ENCODE peak calls at places on chromosomes 4 and X, in four cellular contexts. Z is uterus, R is A549, X is tibial nerve. G is an unnamed sample. For H3K9me3, the result is how much of the 10 kb centered on the place peaks cover.

GRCh38 chr4:107444-108429 is 16.6 kb upstream of the ZNF718 start:
- DNase-seq in X (no peak), Z (no peak), R (no peak), G (peak)

GRCh38 chrX:39445336-39445735 is 644.1 kb downstream of the MID1IP1 start:
- DNase-seq in Z (no peak), R (peak), X (no peak), G (peak)

GRCh38 chr4:168124008-168124641 is 31.8 kb downstream of the ANXA10 start:
- DNase-seq in X (no peak), R (no peak), Z (no peak), G (no peak)

GRCh38 chr4:169152899-169153298 is 117.9 kb downstream of the SH3RF1 start:
- DNase-seq in R (no peak), X (no peak), Z (no peak), G (no peak)

GRCh38 chr4:1402021-1402515 is 4.2 kb downstream of the NKX1-1 start:
- DNase-seq in R (no peak), X (no peak), Z (no peak), G (no peak)

GRCh38 chr4:111535792-111536191 is 609.5 kb upstream of the FAM241A start:
- DNase-seq in X (no peak), Z (no peak), R (no peak), G (no peak)

GRCh38 chrX:27336466-27337091 is 126.6 kb downstream of the PPP4R3C start:
- DNase-seq in R (peak), Z (no peak), X (no peak), G (no peak)

GRCh38 chr4:61374612-61374920 is 174.4 kb downstream of the ADGRL3 start:
- DNase-seq in X (no peak), Z (no peak), R (no peak), G (no peak)

GRCh38 chr4:7480423-7480822 is 45.7 kb upstream of the PSAPL1 start:
- DNase-seq in X (no peak), R (no peak), Z (no peak), G (no peak)

GRCh38 chr4:8690811-8691775 is 98.5 kb downstream of the CPZ start:
- DNase-seq in X (no peak), R (no peak), Z (no peak), G (no peak)

GRCh38 chr4:108030332-108030731 is 40.6 kb downstream of the HADH start:
- DNase-seq in X (peak), Z (no peak), R (peak), G (peak)

GRCh38 chrX:30657542-30658238 is 4.5 kb downstream of the GK start:
- DNase-seq in Z (no peak), X (no peak), R (no peak), G (no peak)

GRCh38 chr4:165449333-165449732 is 70.5 kb downstream of the CPE start:
- DNase-seq in R (no peak), X (no peak), Z (no peak), G (no peak)

GRCh38 chrX:30880058-30880457 is 9.0 kb downstream of the TAB3 start:
- DNase-seq in Z (no peak), X (no peak), R (no peak), G (no peak)

GRCh38 chrX:103330601-103331397 is 760 bp downstream of the TCEAL7 start:
- DNase-seq in X (no peak), R (no peak), Z (peak), G (no peak)

GRCh38 chr4:183098080-183098722 is 856 bp upstream of the WWC2 start:
- DNase-seq in X (peak), Z (peak), R (peak), G (peak)

GRCh38 chr4:55733874-55734437 is 85.6 kb upstream of the EXOC1L start:
- DNase-seq in R (peak), X (peak), Z (peak), G (peak)

GRCh38 chrX:16825306-16826035 is 39.2 kb downstream of the TXLNG start:
- DNase-seq in R (peak), Z (no peak), X (no peak), G (no peak)

GRCh38 chrX:129585691-129586090 is 45.6 kb downstream of the OCRL start:
- DNase-seq in Z (no peak), R (no peak), X (no peak), G (no peak)

GRCh38 chr4:105283501-105283900 is 136.8 kb downstream of the TET2 start:
- DNase-seq in X (no peak), Z (no peak), R (no peak), G (no peak)

GRCh38 chr4:20044936-20045335 is 206.8 kb upstream of the SLIT2 start:
- DNase-seq in X (no peak), R (no peak), Z (no peak), G (no peak)

GRCh38 chr4:958314-958665 is 15.1 kb downstream of the DGKQ start:
- DNase-seq in Z (no peak), R (no peak), X (no peak), G (no peak)

GRCh38 chrX:147911192-147912022 is at the start of gene FMR1:
- DNase-seq in X (peak), R (peak), Z (peak), G (peak)
- TF ChIP-seq POLR2A in X (peak), R (peak), Z (peak), G (peak)

GRCh38 chrX:10098235-10098819 is 58.4 kb upstream of the CLCN4 start:
- DNase-seq in R (no peak), Z (no peak), X (no peak), G (no peak)

GRCh38 chrX:10095698-10096432 is 60.9 kb upstream of the CLCN4 start:
- DNase-seq in R (no peak), X (no peak), Z (no peak), G (no peak)

GRCh38 chrX:10101269-10101668 is 55.5 kb upstream of the CLCN4 start:
- DNase-seq in X (no peak), R (peak), Z (no peak), G (no peak)

GRCh38 chrX:10102046-10102704 is 54.6 kb upstream of the CLCN4 start:
- DNase-seq in Z (no peak), X (no peak), R (no peak), G (no peak)

GRCh38 chrX:10099411-10099810 is 57.4 kb upstream of the CLCN4 start:
- DNase-seq in Z (no peak), R (no peak), X (no peak), G (no peak)
- H3K4me3 ChIP-seq in Z (no peak), R (no peak), X (no peak), G (no peak)

GRCh38 chrX:153348421-153348820 is 14.5 kb downstream of the ZNF275 start:
- DNase-seq in X (no peak), R (no peak), Z (no peak), G (no peak)
- H3K9me3 ChIP-seq in X (under half), R (under half), Z (under half), G (under half)

GRCh38 chr4:6177587-6178197 is 22.7 kb downstream of the JAKMIP1 start:
- DNase-seq in R (peak), Z (no peak), X (no peak), G (no peak)
- TF ChIP-seq POLR2A in R (no peak), Z (no peak), X (no peak), G (no peak)

DNA sequence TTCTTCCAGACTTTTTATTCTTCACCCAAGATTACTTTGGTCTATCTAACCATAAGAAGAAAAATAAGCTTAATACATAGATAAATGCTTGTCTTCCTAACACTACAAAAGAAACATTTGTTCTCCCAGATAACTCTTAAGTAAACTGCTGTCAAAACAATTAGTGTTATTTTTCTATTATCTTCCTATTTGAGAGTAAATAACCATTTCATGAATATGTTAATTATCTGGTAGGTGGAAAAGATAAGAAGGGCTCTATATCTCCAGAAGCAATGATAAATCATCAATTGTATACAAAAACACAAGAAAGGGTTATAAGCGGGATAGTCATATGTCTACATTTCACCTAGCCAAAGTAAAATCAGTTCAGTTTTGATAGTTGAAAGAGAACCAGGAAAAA is 180.4 kb downstream of the ZIC3 start:
- DNase-seq in Z (no peak), R (no peak), X (no peak), G (no peak)
- H3K4me3 ChIP-seq in Z (no peak), R (no peak), X (no peak), G (no peak)

GRCh38 chrX:139086243-139086642 is 374.7 kb upstream of the FGF13 start:
- DNase-seq in X (no peak), Z (no peak), R (no peak), G (no peak)

GRCh38 chrX:139094671-139095592 is 383.4 kb upstream of the FGF13 start:
- DNase-seq in R (no peak), X (no peak), Z (no peak), G (no peak)

GRCh38 chrX:139093201-139093600 is 381.7 kb upstream of the FGF13 start:
- DNase-seq in R (no peak), X (no peak), Z (no peak), G (no peak)

GRCh38 chrX:139091086-139091485 is 379.6 kb upstream of the FGF13 start:
- DNase-seq in X (no peak), Z (no peak), R (no peak), G (no peak)

DNA sequence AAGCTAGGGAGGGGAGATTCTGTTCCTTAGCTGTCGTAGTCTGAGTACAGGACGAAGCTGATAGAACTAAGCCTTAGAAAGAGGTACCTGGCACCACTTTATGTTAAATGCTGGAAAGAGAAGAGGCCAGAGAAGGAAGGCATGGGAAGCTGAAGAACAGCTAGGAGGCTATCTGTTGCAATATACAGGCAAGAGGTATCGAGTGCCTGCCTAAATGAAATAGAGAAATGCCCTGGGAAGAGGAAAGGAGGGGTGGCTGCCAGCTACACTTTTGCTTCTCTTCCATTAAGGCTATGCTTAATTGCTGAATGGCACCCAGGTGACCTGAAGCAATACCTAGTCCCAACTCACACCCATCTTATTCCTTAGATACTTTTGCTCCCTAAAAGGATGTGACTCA is 380.4 kb upstream of the FGF13 start:
- DNase-seq in X (no peak), Z (no peak), R (no peak), G (no peak)
- H3K9me3 ChIP-seq in X (under half), Z (under half), R (under half), G (under half)

DNA sequence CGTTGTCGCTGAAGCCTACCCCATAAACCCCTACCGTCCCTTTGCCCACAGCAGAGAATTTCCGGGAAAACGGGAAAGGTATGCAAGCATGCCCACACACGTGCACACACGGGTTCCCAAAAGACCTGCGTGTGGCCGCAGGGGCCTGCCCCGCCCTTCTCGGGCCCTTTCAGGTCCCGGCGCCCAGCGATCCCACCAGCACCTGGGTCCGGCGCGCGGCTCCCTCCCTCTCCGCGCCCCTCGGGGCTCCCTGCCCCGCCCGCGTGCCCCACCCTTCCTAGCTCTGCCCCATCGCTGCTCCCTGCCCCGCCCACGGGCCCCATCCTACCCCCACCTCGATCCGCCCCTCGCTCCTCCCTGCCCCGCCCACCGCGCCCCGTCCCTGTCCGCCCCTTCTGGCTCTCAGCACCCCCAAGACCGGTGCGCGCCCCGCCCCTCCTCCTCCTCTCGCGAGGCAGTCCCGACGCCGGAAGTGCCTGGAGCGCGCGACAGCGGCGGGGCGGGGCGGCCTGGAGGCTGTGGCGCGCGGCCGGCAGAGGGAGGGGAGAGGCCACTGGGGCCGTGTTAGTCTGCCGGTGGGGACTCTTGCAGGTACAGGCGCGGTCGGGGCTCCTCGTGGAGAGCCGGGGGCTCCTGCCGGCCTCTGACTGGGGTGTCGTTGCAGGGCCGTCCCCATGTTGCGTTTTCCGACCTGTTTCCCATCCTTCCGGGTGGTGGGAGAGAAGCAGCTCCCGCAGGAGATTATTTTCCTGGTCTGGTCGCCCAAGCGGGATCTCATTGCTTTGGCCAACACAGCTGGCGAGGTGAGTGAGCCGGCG is at the start of gene ANAPC4:
- DNase-seq in Z (peak), X (peak), R (peak), G (peak)
- TF ChIP-seq POLR2A in Z (peak), X (peak), R (peak), G (peak)

GRCh38 chrX:119755981-119756533 is 2.3 kb upstream of the SOWAHD start:
- DNase-seq in Z (no peak), X (no peak), R (no peak), G (no peak)

GRCh38 chrX:119758682-119759332 is 419 bp downstream of the SOWAHD start:
- DNase-seq in Z (no peak), X (no peak), R (no peak), G (peak)

GRCh38 chrX:119757646-119757978 is 776 bp upstream of the SOWAHD start:
- DNase-seq in X (no peak), R (no peak), Z (no peak), G (no peak)

GRCh38 chrX:119757979-119758681 is at the start of gene SOWAHD:
- DNase-seq in R (peak), X (no peak), Z (no peak), G (peak)

DNA sequence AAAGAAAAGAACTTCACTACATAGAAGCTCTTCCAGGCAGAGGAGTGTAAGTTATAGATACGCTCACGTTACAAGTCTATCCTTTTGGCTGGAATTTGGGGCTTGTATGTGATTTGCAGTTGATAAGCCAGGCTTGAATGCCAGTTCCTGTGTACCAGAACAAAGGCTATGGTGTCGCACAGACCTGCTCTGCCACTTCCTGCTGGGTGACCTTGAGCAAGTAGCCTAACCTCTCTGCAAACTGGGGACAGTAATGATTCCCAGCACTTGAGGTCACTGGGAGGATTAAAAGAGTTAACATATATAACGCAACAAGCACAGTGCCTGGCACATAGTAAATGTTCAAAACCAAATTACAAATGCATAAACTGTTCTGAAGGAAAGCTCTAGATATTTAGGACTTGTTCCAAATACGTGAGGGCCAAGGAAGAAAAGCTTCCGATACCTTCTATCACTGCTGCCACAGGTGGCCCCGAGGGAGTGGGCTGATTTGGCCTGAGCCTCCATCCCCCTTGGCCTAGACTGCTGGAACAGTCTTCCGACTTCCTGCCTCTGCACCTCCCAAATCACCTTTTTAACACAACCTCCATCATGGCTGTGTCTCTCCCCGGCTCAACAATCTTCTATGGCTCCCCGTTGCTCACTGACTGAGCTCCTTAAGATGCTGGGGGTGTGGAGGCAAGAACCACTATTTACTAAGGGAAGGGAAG is 1.3 kb upstream of the SOWAHD start:
- DNase-seq in R (no peak), X (no peak), Z (no peak), G (no peak)
- H3K4me3 ChIP-seq in R (no peak), X (no peak), Z (no peak), G (no peak)